ENCODE peak calls at places on chromosomes 2 and 18, in six cellular contexts. L is fibroblast of pulmonary artery, O is fibroblast of lung, N is HL-60, M is cardiac fibroblast, G is OCI-LY7. T is an unnamed sample.

GRCh38 chr2:38775097-38775920 is 2.7 kb upstream of the GEMIN6 start:
- DNase-seq in N (no peak), O (no peak), L (no peak), G (no peak), M (no peak), T (no peak)

GRCh38 chr18:57915848-57916596 is 112.9 kb upstream of the ATP8B1 start:
- DNase-seq in N (no peak), L (peak), M (peak), O (no peak), G (peak), T (no peak)

GRCh38 chr18:22045221-22045918 is 124.0 kb upstream of the GATA6 start:
- DNase-seq in M (no peak), O (no peak), N (no peak), G (no peak), L (no peak), T (no peak)

GRCh38 chr2:205947621-205948495 is 138.1 kb downstream of the INO80D start:
- DNase-seq in G (peak), N (peak), O (peak), L (peak), M (peak), T (peak)

GRCh38 chr18:49028801-49029506 is 78.2 kb upstream of the SMAD7 start:
- DNase-seq in M (no peak), L (no peak), O (no peak), G (no peak), N (no peak), T (no peak)

GRCh38 chr2:197873293-197873701 is 68.9 kb downstream of the PLCL1 start:
- DNase-seq in G (no peak), M (peak), N (no peak), L (peak), O (peak), T (peak)

GRCh38 chr2:224031358-224031970 is 7.6 kb downstream of the SERPINE2 start:
- DNase-seq in O (no peak), M (no peak), G (no peak), N (no peak), L (no peak), T (no peak)

GRCh38 chr2:62114564-62114963 is 81.4 kb upstream of the B3GNT2 start:
- DNase-seq in O (no peak), G (no peak), N (no peak), L (no peak), M (no peak), T (no peak)

GRCh38 chr2:232901711-232902578 is 31.9 kb downstream of the SNORC start:
- DNase-seq in N (peak), M (peak), L (peak), G (no peak), O (peak), T (peak)

GRCh38 chr2:45331034-45331786 is 279.9 kb downstream of the SRBD1 start:
- DNase-seq in M (no peak), O (no peak), N (no peak), G (no peak), L (no peak), T (no peak)

DNA sequence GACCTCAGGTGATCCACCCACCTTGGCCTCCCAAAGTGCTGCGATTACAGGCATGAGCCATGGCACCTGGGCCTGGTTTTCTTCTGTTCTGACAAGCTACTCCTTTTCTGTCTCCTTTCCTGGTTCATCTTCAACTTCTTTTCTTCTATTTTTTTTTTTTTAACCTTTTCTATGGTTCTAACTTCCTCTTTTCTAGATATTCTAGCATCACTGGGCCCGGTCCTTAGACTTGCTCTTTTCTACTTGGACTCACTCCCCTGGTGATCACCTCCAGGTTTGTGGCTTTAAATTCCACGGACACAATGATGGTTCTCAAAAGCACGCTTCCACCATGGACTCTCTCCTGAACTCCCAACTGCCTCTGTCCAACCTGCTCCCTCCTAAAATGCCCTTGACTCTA is 2.0 kb downstream of the EIF2AK2 start:
- DNase-seq in G (peak), L (no peak), N (no peak), O (no peak), M (no peak), T (no peak)
- H3K4me3 ChIP-seq in G (no peak), L (no peak), N (no peak), O (no peak), M (no peak), T (no peak)

GRCh38 chr2:8028436-8028835 is 653.4 kb upstream of the ID2 start:
- DNase-seq in L (no peak), N (no peak), G (no peak), O (no peak), M (no peak), T (no peak)

GRCh38 chr2:8028981-8029380 is 652.9 kb upstream of the ID2 start:
- DNase-seq in O (no peak), L (no peak), G (no peak), N (no peak), M (no peak), T (no peak)

GRCh38 chr2:8028036-8028435 is 653.8 kb upstream of the ID2 start:
- DNase-seq in M (no peak), G (no peak), N (no peak), O (no peak), L (no peak), T (no peak)

GRCh38 chr2:8030694-8031303 is 651.1 kb upstream of the ID2 start:
- DNase-seq in M (no peak), O (no peak), N (no peak), L (no peak), G (no peak), T (no peak)

DNA sequence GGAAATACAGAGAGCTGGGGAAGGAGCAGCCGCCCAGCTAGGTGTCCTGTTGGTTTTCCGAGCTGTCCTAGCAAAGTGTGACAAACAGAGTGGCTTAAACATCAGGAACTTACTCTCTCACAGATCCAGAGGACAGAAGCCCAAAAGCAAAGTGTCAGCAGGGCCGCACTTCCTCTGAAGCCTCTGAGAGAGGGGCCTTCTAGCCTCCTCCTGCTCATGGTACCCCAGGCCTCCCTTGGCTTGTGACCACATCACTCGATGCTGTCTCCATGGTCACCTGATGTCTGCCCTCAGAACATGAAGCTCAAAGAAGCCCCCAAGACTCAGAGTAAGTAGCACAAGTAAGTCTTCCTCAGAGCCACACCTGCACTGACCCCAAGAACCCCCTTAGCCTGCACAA is 650.5 kb upstream of the ID2 start:
- DNase-seq in M (no peak), G (no peak), O (no peak), N (no peak), L (no peak), T (no peak)
- TF ChIP-seq CTCF in M (no peak), G (no peak), O (no peak), N (no peak), L (no peak), T (no peak)

GRCh38 chr2:168203762-168204693 is 43.4 kb downstream of the STK39 start:
- DNase-seq in G (no peak), N (no peak), M (peak), L (no peak), O (no peak), T (no peak)
- H3K4me3 ChIP-seq in G (no peak), N (no peak), M (no peak), L (no peak), O (no peak), T (no peak)

GRCh38 chr2:33529771-33530481 is 53.5 kb downstream of the RASGRP3 start:
- DNase-seq in L (peak), N (no peak), O (peak), G (peak), M (peak), T (peak)
- TF ChIP-seq CTCF in L (peak), N (no peak), O (no peak), G (no peak), M (peak), T (no peak)

GRCh38 chr18:26549103-26549485 is 741 bp upstream of the KCTD1 start:
- DNase-seq in M (peak), O (peak), G (peak), N (peak), L (peak), T (no peak)

GRCh38 chr18:26548144-26549102 is at the start of gene KCTD1:
- DNase-seq in L (peak), G (peak), M (peak), O (peak), N (peak), T (peak)

GRCh38 chr18:26553943-26554342 is 5.6 kb upstream of the KCTD1 start:
- DNase-seq in O (no peak), G (no peak), L (no peak), M (no peak), N (no peak), T (no peak)

GRCh38 chr18:26549486-26550435 is 1.4 kb upstream of the KCTD1 start:
- DNase-seq in O (peak), G (peak), L (peak), M (peak), N (no peak), T (no peak)

DNA sequence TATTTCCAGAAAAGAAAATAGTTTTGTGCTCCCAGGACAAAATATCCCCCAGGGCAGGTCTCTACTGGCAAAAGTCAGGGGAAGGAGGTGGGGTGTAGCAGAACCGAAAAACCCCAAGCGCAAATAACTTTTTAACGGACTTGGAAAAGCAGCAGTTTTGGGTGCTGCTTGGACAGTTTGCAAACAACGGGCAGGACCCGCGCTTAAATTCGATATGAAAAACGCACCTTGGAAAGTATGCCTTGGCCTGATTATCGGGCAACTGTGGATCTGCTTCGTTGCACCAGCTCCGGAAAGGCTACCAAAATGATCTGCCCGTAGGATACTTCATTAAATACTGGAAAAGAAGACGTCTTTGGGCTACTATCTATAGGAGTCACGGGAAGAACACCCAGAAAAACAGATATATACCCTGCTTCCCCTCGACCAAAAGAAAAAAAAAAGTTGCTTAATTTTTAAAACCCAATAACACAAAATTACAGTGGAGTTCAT is 2.9 kb upstream of the KCTD1 start:
- DNase-seq in M (peak), G (no peak), N (no peak), L (no peak), O (no peak), T (no peak)
- H3K4me3 ChIP-seq in M (no peak), G (no peak), N (no peak), L (no peak), O (no peak), T (peak)

GRCh38 chr18:55376387-55376786 is 211.6 kb downstream of the TCF4 start:
- DNase-seq in L (no peak), O (no peak), M (no peak), N (no peak), G (no peak), T (no peak)
- TF ChIP-seq CTCF in L (no peak), O (no peak), M (no peak), N (no peak), G (no peak), T (no peak)

DNA sequence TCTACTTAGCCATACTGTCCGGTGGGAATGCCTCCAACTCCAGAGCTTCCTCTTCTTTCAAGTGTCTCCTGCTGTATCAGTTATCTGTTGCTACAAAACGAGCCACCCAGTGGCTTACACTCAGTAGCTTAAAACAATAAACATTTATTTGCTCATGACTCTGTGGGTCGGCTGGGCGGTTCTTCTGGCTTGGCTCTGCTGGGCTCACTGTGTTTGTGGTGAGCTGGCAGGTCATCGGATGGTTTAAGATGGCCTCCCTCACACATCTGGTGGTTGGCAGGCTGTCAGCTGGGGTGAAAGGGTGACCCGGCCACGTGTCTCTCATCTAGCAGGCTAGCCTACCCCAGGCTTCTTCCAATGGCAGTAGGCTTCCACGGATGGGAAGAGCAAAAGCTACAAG is 122.4 kb upstream of the SLC1A4 start:
- DNase-seq in O (peak), N (no peak), L (peak), G (no peak), M (peak), T (peak)
- H3K4me3 ChIP-seq in O (no peak), N (no peak), L (no peak), G (no peak), M (no peak), T (no peak)

GRCh38 chr2:120169020-120169419 is 54.2 kb downstream of the TMEM185B start:
- DNase-seq in N (no peak), O (no peak), M (no peak), L (no peak), G (no peak), T (no peak)

GRCh38 chr2:120167272-120167671 is 55.9 kb downstream of the TMEM185B start:
- DNase-seq in O (no peak), G (no peak), M (no peak), N (no peak), L (no peak), T (no peak)
- TF ChIP-seq CTCF in O (no peak), G (no peak), M (no peak), N (no peak), L (no peak), T (no peak)

GRCh38 chr2:99706734-99707133 is 216.9 kb upstream of the REV1 start:
- DNase-seq in M (no peak), N (no peak), G (peak), L (no peak), O (peak), T (no peak)
- H3K4me3 ChIP-seq in M (no peak), N (no peak), G (peak), L (no peak), O (no peak), T (peak)

DNA sequence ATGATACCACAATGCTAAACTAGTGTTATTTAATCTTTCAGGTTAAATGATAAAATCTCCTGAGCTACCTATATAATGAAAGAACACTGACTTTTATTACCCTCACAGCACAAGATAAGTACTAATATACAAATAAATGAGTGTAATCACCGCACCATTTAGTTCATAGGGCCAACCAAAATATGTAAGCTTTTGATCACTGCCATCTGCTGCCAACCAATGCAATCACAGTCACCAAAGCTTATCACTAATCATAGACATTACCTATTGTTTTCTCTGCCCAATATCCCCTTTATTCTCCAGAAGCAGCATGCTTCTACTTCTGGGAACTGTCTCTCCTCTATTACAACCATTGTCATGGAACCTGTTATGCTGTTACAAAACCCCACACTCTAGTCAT is 151.6 kb upstream of the LRATD1 start:
- DNase-seq in G (no peak), N (no peak), O (no peak), L (no peak), M (no peak), T (no peak)
- TF ChIP-seq CTCF in G (peak), N (no peak), O (no peak), L (no peak), M (no peak), T (no peak)

T was measured in astrocyte of the cerebellum.